ENCODE peak calls at places on chromosomes 3 and 15, in seven cellular contexts. N is Panc1, D is PC-9, X is adrenal gland, R is esophagus muscularis mucosa, V is thoracic aorta, L is Peyer's patch. E is an unnamed sample.

GRCh38 chr3:37986479-37987314 is 3.9 kb upstream of the VILL start:
- DNase-seq in X (peak), N (no peak), D (peak), V (no peak), R (no peak), L (no peak), E (no peak)

GRCh38 chr15:61736792-61737191 is 323.5 kb downstream of the VPS13C start:
- DNase-seq in X (no peak), N (no peak), D (no peak), L (no peak), R (no peak), V (no peak), E (no peak)

GRCh38 chr3:168620854-168621253 is 525.1 kb upstream of the GOLIM4 start:
- DNase-seq in D (peak), L (no peak), R (no peak), V (no peak), X (no peak), N (peak), E (no peak)

GRCh38 chr3:89368846-89369245 is 261.4 kb downstream of the EPHA3 start:
- DNase-seq in R (no peak), D (no peak), L (no peak), N (no peak), X (no peak), V (no peak), E (no peak)

GRCh38 chr15:98421419-98422085 is 226.8 kb upstream of the IGF1R start:
- DNase-seq in N (no peak), D (peak), X (peak), L (peak), V (no peak), R (no peak), E (peak)

GRCh38 chr3:50675179-50676030 is 678 bp downstream of the DOCK3 start:
- DNase-seq in D (peak), L (peak), R (peak), X (peak), N (no peak), V (no peak), E (peak)

GRCh38 chr15:39266882-39267281 is 314.0 kb upstream of the THBS1 start:
- DNase-seq in N (no peak), X (no peak), R (no peak), V (no peak), D (no peak), L (no peak), E (no peak)

GRCh38 chr15:75713338-75713895 is 769 bp upstream of the CSPG4 start:
- DNase-seq in D (no peak), R (no peak), V (no peak), X (no peak), L (no peak), N (no peak), E (peak)

GRCh38 chr3:55069950-55070349 is 142.1 kb upstream of the LRTM1 start:
- DNase-seq in X (no peak), D (no peak), V (no peak), L (no peak), R (no peak), N (no peak), E (no peak)

GRCh38 chr3:67655364-67656121 is 1.1 kb upstream of the SUCLG2 start:
- DNase-seq in V (no peak), L (peak), R (no peak), N (no peak), X (no peak), D (no peak), E (no peak)

GRCh38 chr15:52440414-52440813 is 88.3 kb downstream of the MYO5A start:
- DNase-seq in V (no peak), X (no peak), L (no peak), R (no peak), D (peak), N (no peak), E (no peak)

GRCh38 chr15:55552926-55553325 is 35.2 kb downstream of the PYGO1 start:
- DNase-seq in V (no peak), R (no peak), X (no peak), L (no peak), D (no peak), N (no peak), E (peak)

GRCh38 chr15:69144530-69144929 is 15.9 kb upstream of the GLCE start:
- DNase-seq in V (no peak), R (peak), N (no peak), D (no peak), L (no peak), X (no peak), E (no peak)

GRCh38 chr3:113287111-113287817 is 75.9 kb downstream of the BOC start:
- DNase-seq in X (no peak), N (peak), L (no peak), V (no peak), D (no peak), R (no peak), E (no peak)

GRCh38 chr3:82157952-82158351 is 396.5 kb upstream of the GBE1 start:
- DNase-seq in X (peak), L (no peak), D (no peak), R (no peak), V (no peak), N (no peak), E (no peak)

GRCh38 chr3:17132286-17133115 is 247.7 kb downstream of the PLCL2 start:
- DNase-seq in D (no peak), X (no peak), N (no peak), L (no peak), V (no peak), R (no peak), E (no peak)

GRCh38 chr3:42961633-42962032 is 17.5 kb upstream of the GASK1A start:
- DNase-seq in X (peak), V (no peak), N (peak), D (peak), L (no peak), R (no peak), E (no peak)

GRCh38 chr3:12288466-12289129 is at the start of gene PPARG:
- DNase-seq in V (no peak), N (no peak), X (peak), R (no peak), L (no peak), D (peak), E (peak)

GRCh38 chr15:31306426-31307269 is 20.0 kb upstream of the KLF13 start:
- DNase-seq in R (peak), N (no peak), L (no peak), D (peak), V (no peak), X (no peak), E (peak)

GRCh38 chr3:122414391-122414790 is 1.5 kb downstream of the WDR5B start:
- DNase-seq in R (no peak), N (no peak), L (no peak), X (no peak), D (no peak), V (no peak), E (no peak)

GRCh38 chr3:122415762-122416654 is at the start of gene WDR5B:
- DNase-seq in V (peak), D (peak), L (peak), N (peak), X (peak), R (peak), E (peak)

GRCh38 chr3:122415104-122415744 is 638 bp downstream of the WDR5B start:
- DNase-seq in V (no peak), X (no peak), D (peak), R (no peak), L (peak), N (no peak), E (no peak)

GRCh38 chr3:122421101-122421500 is 5.2 kb upstream of the WDR5B start:
- DNase-seq in R (no peak), D (no peak), X (no peak), N (no peak), V (no peak), L (no peak), E (no peak)

DNA sequence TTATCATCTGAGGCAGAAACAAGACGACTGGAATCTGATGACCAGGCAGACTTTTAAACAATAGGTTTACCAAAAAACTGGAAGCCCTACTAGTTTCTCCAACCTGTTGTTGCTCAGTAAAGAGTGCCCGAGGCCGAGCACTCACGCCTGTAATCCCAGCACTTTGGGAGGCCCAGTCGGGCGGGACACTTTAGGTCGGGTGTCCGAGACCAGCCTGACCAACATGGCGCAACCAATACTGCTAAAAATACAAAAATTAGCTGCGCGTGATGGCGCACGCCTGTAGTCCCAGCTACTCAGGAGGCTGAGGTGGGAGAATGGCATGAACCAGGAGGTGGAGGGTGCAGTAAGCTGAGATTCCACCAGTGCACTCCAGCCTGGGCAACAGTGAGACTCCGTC is 1.1 kb upstream of the WDR5B start:
- DNase-seq in X (no peak), R (no peak), L (no peak), D (peak), N (no peak), V (no peak), E (no peak)
- H3K27ac ChIP-seq in X (peak), R (peak), L (peak), D (peak), N (peak), V (peak), E (peak)

GRCh38 chr3:64257096-64257755 is 32.0 kb upstream of the PRICKLE2 start:
- DNase-seq in R (no peak), L (no peak), X (no peak), N (no peak), D (no peak), V (no peak), E (no peak)

GRCh38 chr3:64255941-64256340 is 30.7 kb upstream of the PRICKLE2 start:
- DNase-seq in V (no peak), L (no peak), D (no peak), R (no peak), X (no peak), N (no peak), E (no peak)

GRCh38 chr3:64254443-64254842 is 29.2 kb upstream of the PRICKLE2 start:
- DNase-seq in R (no peak), X (no peak), N (no peak), V (no peak), D (no peak), L (no peak), E (no peak)

GRCh38 chr3:64251019-64251418 is 25.8 kb upstream of the PRICKLE2 start:
- DNase-seq in D (no peak), L (no peak), V (no peak), X (no peak), R (no peak), N (no peak), E (no peak)

GRCh38 chr3:64253689-64254088 is 28.4 kb upstream of the PRICKLE2 start:
- DNase-seq in N (no peak), R (no peak), D (no peak), L (no peak), V (no peak), X (no peak), E (no peak)
- H3K27ac ChIP-seq in N (no peak), R (peak), D (no peak), L (no peak), V (no peak), X (no peak), E (no peak)

DNA sequence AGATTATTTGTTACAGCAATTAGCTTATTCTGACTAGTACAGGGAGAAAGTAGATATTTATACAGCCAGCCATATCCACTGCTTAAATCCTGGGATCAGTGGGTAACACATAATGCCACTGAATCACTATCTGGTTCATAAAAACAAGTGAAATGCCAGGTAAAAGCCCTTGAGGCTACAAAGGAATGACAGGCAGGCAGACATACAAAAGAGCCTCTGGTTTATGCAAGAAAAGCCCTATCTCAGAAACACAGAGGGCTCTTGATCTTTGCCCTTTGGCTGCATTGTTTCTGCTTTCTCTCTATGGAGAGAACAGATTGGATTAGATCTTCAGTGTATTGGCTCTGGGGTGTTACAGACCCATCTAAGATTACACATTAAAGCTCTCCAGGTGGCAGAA is 115.4 kb upstream of the GADL1 start:
- DNase-seq in L (no peak), N (no peak), X (no peak), R (no peak), V (no peak), D (no peak), E (no peak)
- H3K27ac ChIP-seq in L (no peak), N (no peak), X (no peak), R (no peak), V (no peak), D (no peak), E (no peak)

DNA sequence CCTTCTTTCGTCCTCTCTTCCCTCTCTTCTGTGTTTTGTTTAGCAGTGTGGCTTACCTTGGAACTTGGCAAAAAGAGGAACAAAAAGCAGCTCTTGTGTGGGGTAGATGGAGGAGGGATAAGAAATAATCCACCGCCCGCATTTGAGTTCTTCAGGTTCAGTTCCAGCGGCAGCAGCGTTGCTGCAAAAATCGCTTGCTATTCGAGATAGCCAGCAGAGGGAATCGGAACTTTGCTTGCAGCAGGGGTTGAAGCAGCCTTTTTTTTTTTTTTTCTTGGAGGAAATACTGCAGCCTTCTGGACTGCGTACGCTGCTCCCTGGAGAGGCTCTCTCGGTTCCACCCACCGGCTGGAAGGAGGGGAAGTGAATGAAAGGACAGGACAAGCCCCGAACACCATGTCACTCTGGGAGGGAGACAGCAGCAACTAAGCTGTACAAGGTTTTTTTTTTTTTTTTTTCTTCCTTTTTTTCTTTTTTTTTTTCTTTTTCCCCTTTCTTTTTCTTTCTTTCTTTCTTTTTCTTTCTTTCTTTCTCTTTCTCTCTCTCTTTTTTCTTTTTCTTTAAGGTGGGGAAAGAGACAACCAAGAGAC is at the start of gene RBMS3:
- DNase-seq in R (peak), V (peak), L (peak), D (peak), N (no peak), X (peak), E (peak)
- H3K27ac ChIP-seq in R (peak), V (peak), L (peak), D (no peak), N (peak), X (peak), E (peak)

GRCh38 chr15:72934006-72934405 is 118.3 kb upstream of the NEO1 start:
- DNase-seq in N (no peak), L (no peak), V (no peak), X (no peak), R (no peak), D (no peak), E (no peak)
- H3K27ac ChIP-seq in N (no peak), L (no peak), V (peak), X (no peak), R (no peak), D (no peak), E (no peak)

DNA sequence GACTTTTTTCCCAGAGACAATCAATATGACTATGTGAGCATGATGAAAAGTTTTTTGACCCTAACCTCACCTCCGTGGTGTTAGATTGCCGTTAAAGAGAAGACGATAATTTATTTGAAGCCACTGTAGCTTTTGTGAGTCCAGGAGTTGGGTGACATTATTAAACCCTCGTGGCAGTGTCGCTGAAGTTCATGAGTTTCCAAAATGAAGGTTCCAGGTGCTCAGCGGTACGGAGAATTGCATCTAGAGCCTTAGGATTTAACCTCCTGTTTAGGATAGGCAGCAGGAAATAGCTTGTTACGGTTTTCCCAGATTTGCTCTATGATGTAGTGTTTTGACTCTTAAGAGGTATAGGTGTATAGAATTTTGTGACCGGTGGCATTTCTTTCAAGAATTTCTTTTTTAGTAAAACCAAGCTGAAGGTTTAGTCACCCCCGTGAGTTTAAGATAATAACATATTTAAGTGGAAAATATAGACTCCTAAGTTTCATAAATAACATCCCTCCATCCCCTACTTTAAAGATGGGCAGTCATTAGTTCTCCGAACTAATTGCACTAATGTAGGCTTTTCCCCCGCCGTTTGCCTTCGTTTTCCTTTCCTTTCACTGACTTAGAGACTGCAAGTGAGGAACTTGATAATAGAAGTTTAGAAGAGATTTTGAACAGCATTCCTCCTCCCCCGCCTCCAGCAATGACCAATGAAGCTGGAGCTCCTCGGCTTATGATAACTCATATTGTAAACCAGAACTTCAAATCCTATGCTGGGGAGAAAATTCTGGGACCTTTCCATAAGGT is 2.0 kb downstream of the SMC4 start:
- DNase-seq in D (peak), R (no peak), V (no peak), X (peak), L (no peak), N (no peak), E (no peak)
- H3K27ac ChIP-seq in D (peak), R (peak), V (peak), X (peak), L (peak), N (peak), E (peak)

GRCh38 chr15:63221346-63221745 is 31.9 kb downstream of the RAB8B start:
- DNase-seq in X (peak), R (no peak), N (no peak), D (no peak), L (no peak), V (no peak), E (peak)
- H3K27ac ChIP-seq in X (peak), R (peak), N (no peak), D (peak), L (no peak), V (peak), E (no peak)

DNA sequence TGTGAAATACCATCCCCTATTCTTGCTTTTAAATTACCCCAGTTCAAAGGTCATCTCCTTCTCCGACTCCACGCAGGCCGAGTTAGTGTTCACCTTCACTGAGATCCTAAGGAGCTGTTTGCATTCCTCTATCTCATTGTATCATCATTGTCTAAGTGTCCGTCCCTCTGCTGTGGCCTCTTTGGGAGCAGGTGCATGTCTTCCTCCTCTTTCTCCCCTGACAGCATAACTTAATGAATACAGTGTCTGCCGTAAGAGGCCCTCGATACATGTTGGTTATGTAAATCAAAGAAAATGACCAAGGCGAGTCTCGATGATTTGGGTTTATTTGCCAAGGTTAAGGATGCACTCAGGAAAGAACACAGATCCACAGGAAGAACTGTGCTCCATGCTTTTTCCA is 4.9 kb upstream of the PPP1R2 start:
- DNase-seq in V (no peak), L (no peak), D (no peak), X (no peak), R (peak), N (no peak), E (no peak)
- H3K27ac ChIP-seq in V (no peak), L (peak), D (no peak), X (no peak), R (no peak), N (no peak), E (no peak)

GRCh38 chr15:99433757-99434211 is 132.0 kb upstream of the MEF2A start:
- DNase-seq in N (no peak), D (no peak), R (no peak), V (no peak), L (no peak), X (no peak), E (peak)
- H3K27ac ChIP-seq in N (no peak), D (no peak), R (peak), V (no peak), L (no peak), X (no peak), E (peak)